ENCODE peak calls at places on chromosome 14, in eight cellular contexts. A is heart right ventricle; E is AG10803; D is stimulated activated CD4-positive, alpha-beta T cell treated with anti-CD3 and anti-CD28 coated beads, TNF-alpha, amount 100 ng/mL, for 48 hours; C is head of caudate nucleus; M is effector CD4-positive, alpha-beta T cell; L is GF-D8; Y is ovary. P is an unnamed sample.

GRCh38 chr14:75989134-75989533 is 3.6 kb downstream of the IFT43 start:
- DNase-seq in M (no peak), C (no peak), E (peak), Y (peak), A (no peak), D (no peak), L (no peak), P (no peak)

GRCh38 chr14:86022031-86022629 is 492.2 kb downstream of the FLRT2 start:
- DNase-seq in L (no peak), M (no peak), D (no peak), E (no peak), C (no peak), A (no peak), Y (no peak), P (no peak)

GRCh38 chr14:24458736-24459135 is 16.2 kb upstream of the SDR39U1 start:
- DNase-seq in C (no peak), M (no peak), L (no peak), Y (no peak), E (no peak), A (no peak), D (no peak), P (no peak)

GRCh38 chr14:102565959-102566358 is 26.5 kb upstream of the RCOR1 start:
- DNase-seq in A (no peak), E (no peak), M (no peak), L (no peak), Y (no peak), D (no peak), C (no peak), P (no peak)

GRCh38 chr14:53964249-53964648 is 7.6 kb upstream of the BMP4 start:
- DNase-seq in C (no peak), E (no peak), L (no peak), D (no peak), Y (no peak), M (no peak), A (no peak), P (no peak)

GRCh38 chr14:52923902-52924575 is 26.8 kb downstream of the FERMT2 start:
- DNase-seq in M (no peak), D (no peak), C (no peak), E (no peak), A (no peak), Y (no peak), L (no peak), P (no peak)

GRCh38 chr14:51677276-51677675 is 25.6 kb downstream of the FRMD6 start:
- DNase-seq in L (no peak), Y (no peak), D (no peak), M (no peak), E (peak), C (no peak), A (no peak), P (no peak)

GRCh38 chr14:34256223-34256622 is 205.8 kb downstream of the SPTSSA start:
- DNase-seq in D (no peak), M (no peak), L (no peak), C (no peak), Y (no peak), A (no peak), E (no peak), P (no peak)

GRCh38 chr14:21039059-21039422 is 3.1 kb upstream of the RNASE7 start:
- DNase-seq in Y (peak), L (no peak), D (no peak), E (peak), M (no peak), A (peak), C (peak), P (no peak)

GRCh38 chr14:75430526-75430925 is 2.7 kb downstream of the JDP2 start:
- DNase-seq in D (no peak), C (no peak), E (peak), A (peak), L (no peak), Y (no peak), M (no peak), P (no peak)

GRCh38 chr14:67984274-67984673 is 164.7 kb downstream of the RAD51B start:
- DNase-seq in D (no peak), C (no peak), A (no peak), L (no peak), Y (no peak), E (no peak), M (no peak), P (no peak)

GRCh38 chr14:77316872-77317271 is 3.8 kb downstream of the POMT2 start:
- DNase-seq in E (peak), L (no peak), C (no peak), D (no peak), A (no peak), M (no peak), Y (no peak), P (no peak)

GRCh38 chr14:101972126-101972785 is 7.9 kb downstream of the DYNC1H1 start:
- DNase-seq in C (peak), L (peak), Y (peak), A (peak), E (peak), D (no peak), M (no peak), P (no peak)

GRCh38 chr14:99513946-99514551 is 32.8 kb downstream of the CCNK start:
- DNase-seq in L (no peak), M (no peak), Y (no peak), C (no peak), A (no peak), D (no peak), E (no peak), P (no peak)

GRCh38 chr14:99734406-99735051 is 50.4 kb downstream of the CYP46A1 start:
- DNase-seq in D (no peak), A (no peak), Y (peak), E (no peak), M (no peak), L (no peak), C (no peak), P (no peak)

GRCh38 chr14:72699433-72699832 is 194.5 kb downstream of the DPF3 start:
- DNase-seq in D (no peak), E (no peak), Y (no peak), C (no peak), L (no peak), A (no peak), M (no peak), P (no peak)

GRCh38 chr14:85414142-85414541 is 115.8 kb upstream of the FLRT2 start:
- DNase-seq in M (no peak), L (no peak), Y (no peak), D (no peak), A (no peak), C (no peak), E (peak), P (no peak)

GRCh38 chr14:90675399-90675798 is 140.8 kb downstream of the TTC7B start:
- DNase-seq in Y (no peak), A (no peak), D (no peak), M (no peak), L (no peak), E (peak), C (no peak), P (no peak)

GRCh38 chr14:33914676-33915516 is 36.0 kb downstream of the EGLN3 start:
- DNase-seq in A (no peak), E (peak), M (no peak), D (no peak), L (no peak), Y (no peak), C (no peak), P (no peak)

GRCh38 chr14:58898655-58899316 is 261.0 kb downstream of the DACT1 start:
- DNase-seq in M (no peak), L (no peak), A (no peak), D (no peak), E (peak), Y (no peak), C (no peak), P (no peak)

GRCh38 chr14:24273422-24273998 is 2.1 kb upstream of the RABGGTA start:
- DNase-seq in D (no peak), C (no peak), M (no peak), L (peak), A (no peak), E (no peak), Y (no peak), P (no peak)

GRCh38 chr14:74569387-74569786 is 42.6 kb downstream of the LTBP2 start:
- DNase-seq in Y (no peak), C (no peak), E (no peak), L (no peak), A (no peak), M (no peak), D (no peak), P (no peak)

GRCh38 chr14:68813318-68813838 is 20.5 kb upstream of the ZFP36L1 start:
- DNase-seq in L (no peak), D (no peak), C (no peak), M (no peak), E (no peak), Y (peak), A (no peak), P (no peak)

GRCh38 chr14:105356927-105357326 is 41.4 kb upstream of the TEX22 start:
- DNase-seq in D (no peak), M (no peak), E (no peak), A (no peak), L (no peak), Y (no peak), C (no peak), P (no peak)

GRCh38 chr14:33165144-33165925 is 226.7 kb downstream of the NPAS3 start:
- DNase-seq in Y (no peak), L (no peak), D (no peak), A (no peak), M (no peak), E (no peak), C (no peak), P (no peak)

GRCh38 chr14:102803139-102803538 is 25.9 kb downstream of the TRAF3 start:
- DNase-seq in A (no peak), D (no peak), E (peak), M (no peak), Y (no peak), C (no peak), L (no peak), P (no peak)

GRCh38 chr14:85934123-85934885 is 404.4 kb downstream of the FLRT2 start:
- DNase-seq in E (peak), C (peak), M (peak), L (no peak), D (peak), Y (peak), A (no peak), P (peak)

GRCh38 chr14:95828649-95829265 is 47.9 kb upstream of the TUNAR start:
- DNase-seq in D (no peak), C (no peak), M (no peak), E (no peak), L (no peak), A (no peak), Y (no peak), P (no peak)

GRCh38 chr14:102046337-102047278 is 40.2 kb downstream of the HSP90AA1 start:
- DNase-seq in A (peak), C (peak), Y (peak), M (no peak), D (no peak), L (no peak), E (peak), P (no peak)

GRCh38 chr14:77248666-77249065 is 22.3 kb downstream of the NGB start:
- DNase-seq in Y (no peak), L (no peak), D (no peak), A (no peak), C (no peak), M (no peak), E (no peak), P (no peak)

GRCh38 chr14:53983112-53983511 is 26.5 kb upstream of the BMP4 start:
- DNase-seq in E (no peak), L (no peak), A (no peak), C (no peak), Y (no peak), D (no peak), M (no peak), P (no peak)

GRCh38 chr14:29536886-29537511 is 390.6 kb downstream of the PRKD1 start:
- DNase-seq in C (no peak), E (peak), Y (no peak), L (no peak), M (no peak), A (no peak), D (no peak), P (no peak)

GRCh38 chr14:32633214-32633864 is 304.2 kb downstream of the AKAP6 start:
- DNase-seq in C (no peak), Y (no peak), D (no peak), L (no peak), A (no peak), E (no peak), M (no peak), P (no peak)

GRCh38 chr14:96239759-96240158 is 16.3 kb upstream of the BDKRB1 start:
- DNase-seq in M (no peak), E (no peak), Y (no peak), C (no peak), D (no peak), L (no peak), A (no peak), P (no peak)